ENCODE peak calls at places on chromosomes 7 and 10, in seven cellular contexts. V is endothelial cell, S is AML-193, J is NT2/D1, F is iPS DF 6.9, I is Daoy, L is GM13977. Z is an unnamed sample.

GRCh38 chr10:61417661-61418060 is 35.5 kb downstream of the TMEM26 start:
- DNase-seq in V (no peak), S (no peak), J (no peak), F (no peak), I (no peak), L (no peak), Z (no peak)

GRCh38 chr10:113086282-113086681 is 136.2 kb downstream of the TCF7L2 start:
- DNase-seq in V (no peak), S (no peak), J (no peak), F (no peak), I (no peak), L (no peak), Z (no peak)

GRCh38 chr7:137909042-137909441 is 62.3 kb upstream of the DGKI start:
- DNase-seq in V (no peak), S (no peak), J (no peak), F (no peak), I (no peak), L (no peak), Z (no peak)

GRCh38 chr10:110612629-110613028 is 31.5 kb upstream of the RBM20 start:
- DNase-seq in V (no peak), S (no peak), J (no peak), F (no peak), I (no peak), L (no peak), Z (no peak)

GRCh38 chr7:44797329-44798258 is 1.1 kb downstream of the PPIA start:
- DNase-seq in V (peak), S (peak), J (peak), F (no peak), I (peak), L (peak), Z (peak)

GRCh38 chr7:115274-115911 is 77.0 kb upstream of the FAM20C start:
- DNase-seq in V (no peak), S (peak), J (no peak), F (no peak), I (no peak), L (no peak), Z (no peak)

GRCh38 chr7:155123413-155123812 is 53.3 kb downstream of the HTR5A start:
- DNase-seq in V (no peak), S (no peak), J (no peak), F (no peak), I (no peak), L (no peak), Z (no peak)

GRCh38 chr7:40008218-40008815 is 58.3 kb downstream of the CDK13 start:
- DNase-seq in V (no peak), S (no peak), J (no peak), F (no peak), I (peak), L (no peak), Z (no peak)

GRCh38 chr10:499991-500390 is 189.5 kb downstream of the DIP2C start:
- DNase-seq in V (no peak), S (no peak), J (no peak), F (no peak), I (no peak), L (no peak), Z (no peak)

GRCh38 chr7:157250605-157251228 is 86.1 kb upstream of the DNAJB6 start:
- DNase-seq in V (peak), S (peak), J (peak), F (peak), I (peak), L (peak), Z (peak)

GRCh38 chr7:108147031-108147563 is 16.9 kb upstream of the LAMB4 start:
- DNase-seq in V (no peak), S (no peak), J (no peak), F (no peak), I (no peak), L (no peak), Z (no peak)

GRCh38 chr7:149287622-149288021 is 25.6 kb downstream of the ZNF783 start:
- DNase-seq in V (no peak), S (no peak), J (no peak), F (no peak), I (no peak), L (no peak), Z (no peak)

GRCh38 chr7:122884186-122884585 is 2.1 kb downstream of the CADPS2 start:
- DNase-seq in V (no peak), S (no peak), J (no peak), F (no peak), I (peak), L (no peak), Z (no peak)

GRCh38 chr7:91267558-91267955 is 3.3 kb downstream of the FZD1 start:
- DNase-seq in V (no peak), S (no peak), J (no peak), F (no peak), I (peak), L (no peak), Z (no peak)

Z was measured in A172.